ENCODE peak calls at places on chromosome 22, in five cellular contexts. X is A172, T is non-pigmented ciliary epithelial cell, I is iris pigment epithelial cell, Z is AG09319. U is an unnamed sample.

GRCh38 chr22:38649841-38650522 is 6.2 kb downstream of the FAM227A start:
- DNase-seq in X (no peak), Z (no peak), T (no peak), I (no peak), U (peak)

GRCh38 chr22:39405346-39406085 is 5.9 kb downstream of the TAB1 start:
- DNase-seq in Z (peak), X (no peak), I (peak), T (no peak), U (no peak)

GRCh38 chr22:41940853-41941765 is 5.8 kb downstream of the CENPM start:
- DNase-seq in I (peak), T (peak), Z (peak), X (peak), U (peak)

GRCh38 chr22:38866399-38867123 is 5.5 kb downstream of the CBX6 start:
- DNase-seq in X (no peak), T (no peak), I (no peak), Z (no peak), U (no peak)

GRCh38 chr22:50086526-50086925 is 1.3 kb upstream of the MLC1 start:
- DNase-seq in X (no peak), T (no peak), I (peak), Z (peak), U (no peak)

GRCh38 chr22:43777204-43777671 is 34.9 kb downstream of the EFCAB6 start:
- DNase-seq in T (peak), Z (peak), X (peak), I (peak), U (peak)

GRCh38 chr22:38618258-38618657 is 37.9 kb downstream of the FAM227A start:
- DNase-seq in I (no peak), Z (no peak), T (no peak), X (no peak), U (no peak)

GRCh38 chr22:28548411-28548810 is 131.2 kb downstream of the TTC28 start:
- DNase-seq in X (no peak), T (no peak), Z (no peak), I (no peak), U (no peak)

GRCh38 chr22:19730662-19731360 is 7.5 kb downstream of the GP1BB start:
- DNase-seq in X (peak), I (peak), Z (peak), T (peak), U (peak)

GRCh38 chr22:48744283-48744641 is 1083.4 kb downstream of the BRD1 start:
- DNase-seq in Z (no peak), I (no peak), X (no peak), T (no peak), U (no peak)

GRCh38 chr22:29788339-29789279 is 21.4 kb downstream of the UQCR10 start:
- DNase-seq in T (no peak), I (no peak), X (no peak), Z (no peak), U (no peak)

GRCh38 chr22:35657571-35658312 is 9.5 kb downstream of the APOL6 start:
- DNase-seq in Z (no peak), X (no peak), T (no peak), I (no peak), U (no peak)

GRCh38 chr22:19173047-19174035 is 5.2 kb downstream of the SLC25A1 start:
- DNase-seq in I (no peak), Z (no peak), X (no peak), T (no peak), U (no peak)

GRCh38 chr22:28297504-28297903 is 378.4 kb upstream of the PITPNB start:
- DNase-seq in X (no peak), Z (no peak), I (peak), T (no peak), U (no peak)

GRCh38 chr22:46073683-46074504 is 76.4 kb upstream of the PPARA start:
- DNase-seq in Z (no peak), T (no peak), X (no peak), I (peak), U (no peak)

GRCh38 chr22:44954113-44954512 is 55.7 kb downstream of the PHF21B start:
- DNase-seq in I (no peak), X (no peak), T (no peak), Z (no peak), U (no peak)

GRCh38 chr22:28075260-28075981 is 156.4 kb upstream of the PITPNB start:
- DNase-seq in T (peak), Z (peak), I (peak), X (peak), U (peak)

GRCh38 chr22:32130464-32130863 is 28.6 kb downstream of the C22orf42 start:
- DNase-seq in X (no peak), Z (no peak), T (no peak), I (no peak), U (no peak)

U was measured in DMS53.